ENCODE peak calls at places on chromosomes 3 and 15, in nine cellular contexts. One of them, this sample, is unnamed.

GRCh38 chr3:79824166-79824565 is 56.4 kb upstream of the ROBO1 start:
- DNase-seq in OCI-LY7: no peak
- DNase-seq in MM.1S: no peak
- DNase-seq in GM23248: no peak
- DNase-seq in hepatocyte: no peak
- DNase-seq in HCT116: no peak
- DNase-seq in SK-N-SH: no peak
- DNase-seq in PC-3: no peak
- DNase-seq in neural progenitor cell: no peak
- DNase-seq in this sample: no peak

GRCh38 chr15:66600240-66600627 is 34.4 kb upstream of the LCTL start:
- DNase-seq in OCI-LY7: no peak
- DNase-seq in MM.1S: no peak
- DNase-seq in GM23248: no peak
- DNase-seq in hepatocyte: no peak
- DNase-seq in HCT116: no peak
- DNase-seq in SK-N-SH: no peak
- DNase-seq in PC-3: no peak
- DNase-seq in neural progenitor cell: no peak
- DNase-seq in this sample: no peak

GRCh38 chr3:190514163-190515153 is 573 bp downstream of the IL1RAP start:
- DNase-seq in OCI-LY7: peak
- DNase-seq in MM.1S: peak
- DNase-seq in GM23248: peak
- DNase-seq in hepatocyte: peak
- DNase-seq in HCT116: no peak
- DNase-seq in SK-N-SH: peak
- DNase-seq in PC-3: peak
- DNase-seq in neural progenitor cell: peak
- DNase-seq in this sample: peak

GRCh38 chr15:76502678-76503077 is 166.1 kb downstream of the ISL2 start:
- DNase-seq in OCI-LY7: no peak
- DNase-seq in MM.1S: no peak
- DNase-seq in GM23248: no peak
- DNase-seq in hepatocyte: no peak
- DNase-seq in HCT116: no peak
- DNase-seq in SK-N-SH: no peak
- DNase-seq in PC-3: no peak
- DNase-seq in neural progenitor cell: no peak
- DNase-seq in this sample: no peak

GRCh38 chr3:187507266-187507665 is 139.1 kb downstream of the RTP4 start:
- DNase-seq in OCI-LY7: no peak
- DNase-seq in MM.1S: no peak
- DNase-seq in GM23248: no peak
- DNase-seq in hepatocyte: no peak
- DNase-seq in HCT116: no peak
- DNase-seq in SK-N-SH: no peak
- DNase-seq in PC-3: no peak
- DNase-seq in neural progenitor cell: no peak
- DNase-seq in this sample: no peak

GRCh38 chr3:16377847-16378302 is 112.9 kb downstream of the OXNAD1 start:
- DNase-seq in OCI-LY7: peak
- DNase-seq in MM.1S: no peak
- DNase-seq in GM23248: no peak
- DNase-seq in hepatocyte: no peak
- DNase-seq in HCT116: no peak
- DNase-seq in SK-N-SH: no peak
- DNase-seq in PC-3: no peak
- DNase-seq in neural progenitor cell: no peak
- DNase-seq in this sample: peak

GRCh38 chr15:83106994-83107840 is at the start of gene TM6SF1:
- DNase-seq in OCI-LY7: peak
- DNase-seq in MM.1S: no peak
- DNase-seq in GM23248: peak
- DNase-seq in hepatocyte: peak
- DNase-seq in HCT116: no peak
- DNase-seq in SK-N-SH: peak
- DNase-seq in PC-3: no peak
- DNase-seq in neural progenitor cell: peak
- DNase-seq in this sample: peak

GRCh38 chr15:68797157-68797556 is 23.5 kb downstream of the ANP32A start:
- DNase-seq in OCI-LY7: no peak
- DNase-seq in MM.1S: no peak
- DNase-seq in GM23248: peak
- DNase-seq in hepatocyte: no peak
- DNase-seq in HCT116: no peak
- DNase-seq in SK-N-SH: no peak
- DNase-seq in PC-3: no peak
- DNase-seq in neural progenitor cell: no peak
- DNase-seq in this sample: no peak

GRCh38 chr3:149790265-149790664 is 2.1 kb downstream of the ANKUB1 start:
- DNase-seq in OCI-LY7: no peak
- DNase-seq in MM.1S: no peak
- DNase-seq in GM23248: peak
- DNase-seq in hepatocyte: no peak
- DNase-seq in HCT116: no peak
- DNase-seq in SK-N-SH: no peak
- DNase-seq in PC-3: peak
- DNase-seq in neural progenitor cell: no peak
- DNase-seq in this sample: no peak

GRCh38 chr3:42094992-42095391 is 3.8 kb downstream of the TRAK1 start:
- DNase-seq in OCI-LY7: no peak
- DNase-seq in MM.1S: no peak
- DNase-seq in GM23248: no peak
- DNase-seq in hepatocyte: no peak
- DNase-seq in HCT116: no peak
- DNase-seq in SK-N-SH: no peak
- DNase-seq in PC-3: no peak
- DNase-seq in neural progenitor cell: no peak
- DNase-seq in this sample: no peak

GRCh38 chr3:98765721-98766120 is 2.6 kb downstream of the ST3GAL6 start:
- DNase-seq in OCI-LY7: no peak
- DNase-seq in MM.1S: no peak
- DNase-seq in GM23248: no peak
- DNase-seq in hepatocyte: no peak
- DNase-seq in HCT116: no peak
- DNase-seq in SK-N-SH: peak
- DNase-seq in PC-3: no peak
- DNase-seq in neural progenitor cell: no peak
- DNase-seq in this sample: no peak

GRCh38 chr15:63041982-63042878 is at the start of gene TPM1:
- DNase-seq in OCI-LY7: no peak
- DNase-seq in MM.1S: no peak
- DNase-seq in GM23248: peak
- DNase-seq in hepatocyte: peak
- DNase-seq in HCT116: no peak
- DNase-seq in SK-N-SH: peak
- DNase-seq in PC-3: peak
- DNase-seq in neural progenitor cell: peak
- DNase-seq in this sample: peak

GRCh38 chr3:119195151-119195476 is 21.7 kb downstream of the UPK1B start:
- DNase-seq in OCI-LY7: no peak
- DNase-seq in MM.1S: no peak
- DNase-seq in GM23248: peak
- DNase-seq in hepatocyte: no peak
- DNase-seq in HCT116: no peak
- DNase-seq in SK-N-SH: no peak
- DNase-seq in PC-3: no peak
- DNase-seq in neural progenitor cell: no peak
- DNase-seq in this sample: no peak

GRCh38 chr3:63992461-63993209 is 30.7 kb downstream of the PSMD6 start:
- DNase-seq in OCI-LY7: no peak
- DNase-seq in MM.1S: no peak
- DNase-seq in GM23248: no peak
- DNase-seq in hepatocyte: no peak
- DNase-seq in HCT116: no peak
- DNase-seq in SK-N-SH: no peak
- DNase-seq in PC-3: no peak
- DNase-seq in neural progenitor cell: no peak
- DNase-seq in this sample: no peak

GRCh38 chr3:52237659-52238172 is 1.2 kb downstream of the TWF2 start:
- DNase-seq in OCI-LY7: no peak
- DNase-seq in MM.1S: no peak
- DNase-seq in GM23248: peak
- DNase-seq in hepatocyte: peak
- DNase-seq in HCT116: peak
- DNase-seq in SK-N-SH: peak
- DNase-seq in PC-3: peak
- DNase-seq in neural progenitor cell: no peak
- DNase-seq in this sample: peak

GRCh38 chr3:6781103-6781502 is 79.8 kb upstream of the GRM7 start:
- DNase-seq in OCI-LY7: no peak
- DNase-seq in MM.1S: no peak
- DNase-seq in GM23248: no peak
- DNase-seq in hepatocyte: no peak
- DNase-seq in HCT116: no peak
- DNase-seq in SK-N-SH: no peak
- DNase-seq in PC-3: no peak
- DNase-seq in neural progenitor cell: no peak
- DNase-seq in this sample: no peak

GRCh38 chr3:123328851-123329635 is 119.8 kb downstream of the ADCY5 start:
- DNase-seq in OCI-LY7: peak
- DNase-seq in MM.1S: peak
- DNase-seq in GM23248: peak
- DNase-seq in hepatocyte: peak
- DNase-seq in HCT116: peak
- DNase-seq in SK-N-SH: peak
- DNase-seq in PC-3: peak
- DNase-seq in neural progenitor cell: peak
- DNase-seq in this sample: peak

GRCh38 chr15:39195988-39196486 is 384.8 kb upstream of the THBS1 start:
- DNase-seq in OCI-LY7: no peak
- DNase-seq in MM.1S: no peak
- DNase-seq in GM23248: peak
- DNase-seq in hepatocyte: no peak
- DNase-seq in HCT116: no peak
- DNase-seq in SK-N-SH: no peak
- DNase-seq in PC-3: peak
- DNase-seq in neural progenitor cell: no peak
- DNase-seq in this sample: no peak
- TF ChIP-seq EZH2phosphoT487 in OCI-LY7: no peak
- TF ChIP-seq EZH2phosphoT487 in MM.1S: no peak
- TF ChIP-seq EZH2phosphoT487 in GM23248: no peak
- TF ChIP-seq EZH2phosphoT487 in hepatocyte: no peak
- TF ChIP-seq EZH2phosphoT487 in HCT116: no peak
- TF ChIP-seq EZH2phosphoT487 in SK-N-SH: no peak
- TF ChIP-seq EZH2phosphoT487 in PC-3: no peak
- TF ChIP-seq EZH2phosphoT487 in neural progenitor cell: no peak
- TF ChIP-seq EZH2phosphoT487 in this sample: no peak

DNA sequence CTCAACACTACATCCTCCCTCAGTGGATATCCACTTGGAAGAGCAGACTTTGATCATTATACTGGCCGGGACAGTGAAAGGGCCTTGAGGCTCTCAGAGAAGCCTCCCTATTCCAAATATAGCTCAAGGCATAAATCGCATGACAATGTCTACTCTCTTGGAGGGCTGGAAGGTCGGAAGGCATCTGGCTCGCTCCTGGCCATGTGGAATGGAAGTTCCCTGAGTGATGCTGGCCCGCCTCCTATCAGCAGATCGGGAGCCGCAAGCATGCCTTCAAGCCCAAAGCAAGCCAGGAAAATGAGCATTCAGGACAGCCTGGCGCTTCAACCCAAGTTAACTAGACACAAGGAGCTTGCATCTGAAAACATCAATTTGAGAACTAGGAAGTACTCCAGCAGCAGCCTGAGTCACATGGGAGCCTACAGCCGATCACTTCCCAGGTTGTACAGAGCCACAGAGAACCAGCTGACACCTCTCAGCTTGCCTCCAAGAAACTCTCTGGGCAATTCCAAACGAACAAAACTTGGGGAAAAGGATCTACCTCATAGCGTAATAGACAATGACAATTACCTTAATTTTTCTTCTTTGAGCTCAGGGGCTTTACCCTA is 25.4 kb downstream of the PHLDB2 start:
- DNase-seq in OCI-LY7: no peak
- DNase-seq in MM.1S: no peak
- DNase-seq in GM23248: no peak
- DNase-seq in hepatocyte: no peak
- DNase-seq in HCT116: no peak
- DNase-seq in SK-N-SH: no peak
- DNase-seq in PC-3: no peak
- DNase-seq in neural progenitor cell: no peak
- DNase-seq in this sample: peak
- TF ChIP-seq EZH2phosphoT487 in OCI-LY7: no peak
- TF ChIP-seq EZH2phosphoT487 in MM.1S: no peak
- TF ChIP-seq EZH2phosphoT487 in GM23248: no peak
- TF ChIP-seq EZH2phosphoT487 in hepatocyte: no peak
- TF ChIP-seq EZH2phosphoT487 in HCT116: no peak
- TF ChIP-seq EZH2phosphoT487 in SK-N-SH: no peak
- TF ChIP-seq EZH2phosphoT487 in PC-3: no peak
- TF ChIP-seq EZH2phosphoT487 in neural progenitor cell: no peak
- TF ChIP-seq EZH2phosphoT487 in this sample: no peak

GRCh38 chr15:55914446-55914845 is 79.0 kb downstream of the NEDD4 start:
- DNase-seq in OCI-LY7: no peak
- DNase-seq in MM.1S: no peak
- DNase-seq in GM23248: peak
- DNase-seq in hepatocyte: no peak
- DNase-seq in HCT116: no peak
- DNase-seq in SK-N-SH: no peak
- DNase-seq in PC-3: no peak
- DNase-seq in neural progenitor cell: no peak
- DNase-seq in this sample: no peak

GRCh38 chr15:55915876-55916567 is 77.4 kb downstream of the NEDD4 start:
- DNase-seq in OCI-LY7: no peak
- DNase-seq in MM.1S: no peak
- DNase-seq in GM23248: peak
- DNase-seq in hepatocyte: no peak
- DNase-seq in HCT116: no peak
- DNase-seq in SK-N-SH: no peak
- DNase-seq in PC-3: no peak
- DNase-seq in neural progenitor cell: no peak
- DNase-seq in this sample: no peak

GRCh38 chr15:55915221-55915620 is 78.2 kb downstream of the NEDD4 start:
- DNase-seq in OCI-LY7: no peak
- DNase-seq in MM.1S: no peak
- DNase-seq in GM23248: peak
- DNase-seq in hepatocyte: no peak
- DNase-seq in HCT116: no peak
- DNase-seq in SK-N-SH: no peak
- DNase-seq in PC-3: no peak
- DNase-seq in neural progenitor cell: no peak
- DNase-seq in this sample: no peak

GRCh38 chr15:55916666-55917409 is 76.6 kb downstream of the NEDD4 start:
- DNase-seq in OCI-LY7: no peak
- DNase-seq in MM.1S: no peak
- DNase-seq in GM23248: peak
- DNase-seq in hepatocyte: no peak
- DNase-seq in HCT116: no peak
- DNase-seq in SK-N-SH: no peak
- DNase-seq in PC-3: peak
- DNase-seq in neural progenitor cell: peak
- DNase-seq in this sample: no peak

GRCh38 chr15:55917881-55918296 is 75.5 kb downstream of the NEDD4 start:
- DNase-seq in OCI-LY7: peak
- DNase-seq in MM.1S: peak
- DNase-seq in GM23248: peak
- DNase-seq in hepatocyte: peak
- DNase-seq in HCT116: peak
- DNase-seq in SK-N-SH: peak
- DNase-seq in PC-3: peak
- DNase-seq in neural progenitor cell: peak
- DNase-seq in this sample: peak
- TF ChIP-seq EZH2phosphoT487 in OCI-LY7: no peak
- TF ChIP-seq EZH2phosphoT487 in MM.1S: no peak
- TF ChIP-seq EZH2phosphoT487 in GM23248: no peak
- TF ChIP-seq EZH2phosphoT487 in hepatocyte: no peak
- TF ChIP-seq EZH2phosphoT487 in HCT116: no peak
- TF ChIP-seq EZH2phosphoT487 in SK-N-SH: no peak
- TF ChIP-seq EZH2phosphoT487 in PC-3: no peak
- TF ChIP-seq EZH2phosphoT487 in neural progenitor cell: no peak
- TF ChIP-seq EZH2phosphoT487 in this sample: no peak

GRCh38 chr3:141051641-141052569 is 758 bp downstream of the SPSB4 start:
- DNase-seq in OCI-LY7: no peak
- DNase-seq in MM.1S: no peak
- DNase-seq in GM23248: no peak
- DNase-seq in hepatocyte: peak
- DNase-seq in HCT116: no peak
- DNase-seq in SK-N-SH: peak
- DNase-seq in PC-3: no peak
- DNase-seq in neural progenitor cell: peak
- DNase-seq in this sample: peak
- TF ChIP-seq EZH2phosphoT487 in OCI-LY7: no peak
- TF ChIP-seq EZH2phosphoT487 in MM.1S: no peak
- TF ChIP-seq EZH2phosphoT487 in GM23248: no peak
- TF ChIP-seq EZH2phosphoT487 in hepatocyte: no peak
- TF ChIP-seq EZH2phosphoT487 in HCT116: no peak
- TF ChIP-seq EZH2phosphoT487 in SK-N-SH: no peak
- TF ChIP-seq EZH2phosphoT487 in PC-3: no peak
- TF ChIP-seq EZH2phosphoT487 in neural progenitor cell: no peak
- TF ChIP-seq EZH2phosphoT487 in this sample: no peak

This sample was measured in GM23338.